ENCODE peak calls at places on chromosomes 3 and 15, in four cellular contexts. Z is GM19239; Y is activated naive CD4-positive, alpha-beta T cell treated with Interleukin-2 at 50 U/mL for 16 hours; U is Calu3. W is an unnamed sample.

GRCh38 chr15:69414702-69415161 is 583 bp downstream of the KIF23 start:
- DNase-seq in Z (peak), Y (no peak), U (peak), W (peak)

GRCh38 chr3:71454513-71455423 is 128.8 kb downstream of the FOXP1 start:
- DNase-seq in Z (no peak), Y (no peak), U (no peak), W (no peak)

GRCh38 chr3:50617096-50617791 is at the start of gene MAPKAPK3:
- DNase-seq in Z (no peak), Y (peak), U (peak), W (peak)

GRCh38 chr3:50336452-50337174 is 4.0 kb downstream of the RASSF1 start:
- DNase-seq in Z (no peak), Y (no peak), U (no peak), W (no peak)

GRCh38 chr3:45332901-45333407 is 55.4 kb upstream of the LARS2 start:
- DNase-seq in Z (no peak), Y (no peak), U (no peak), W (no peak)

GRCh38 chr15:46304320-46304719 is 669.5 kb downstream of the SQOR start:
- DNase-seq in Z (no peak), Y (no peak), U (no peak), W (no peak)

GRCh38 chr15:73346735-73347312 is 21.9 kb downstream of the HCN4 start:
- DNase-seq in Z (peak), Y (peak), U (peak), W (peak)

GRCh38 chr15:82014989-82015388 is 30.8 kb downstream of the MEX3B start:
- DNase-seq in Z (no peak), Y (no peak), U (no peak), W (no peak)

GRCh38 chr3:122102191-122102935 is 47.2 kb downstream of the CD86 start:
- DNase-seq in Z (no peak), Y (peak), U (no peak), W (peak)

GRCh38 chr15:62900071-62900812 is 142.3 kb upstream of the TPM1 start:
- DNase-seq in Z (no peak), Y (no peak), U (no peak), W (no peak)

GRCh38 chr15:74682954-74683353 is 12.9 kb downstream of the EDC3 start:
- DNase-seq in Z (no peak), Y (no peak), U (no peak), W (no peak)

GRCh38 chr3:188416041-188416440 is 262.1 kb downstream of the LPP start:
- DNase-seq in Z (no peak), Y (no peak), U (no peak), W (no peak)

GRCh38 chr15:74312445-74313007 is 54.9 kb downstream of the CYP11A1 start:
- DNase-seq in Z (no peak), Y (no peak), U (no peak), W (no peak)

GRCh38 chr3:45124379-45124778 is 21.8 kb downstream of the CDCP1 start:
- DNase-seq in Z (no peak), Y (no peak), U (no peak), W (no peak)

GRCh38 chr3:50542177-50543034 is 25.1 kb downstream of the C3orf18 start:
- DNase-seq in Z (peak), Y (peak), U (peak), W (peak)

GRCh38 chr3:105868450-105868744 is 415 bp downstream of the CBLB start:
- DNase-seq in Z (no peak), Y (peak), U (peak), W (peak)

GRCh38 chr15:101466188-101466587 is 23.3 kb downstream of the PCSK6 start:
- DNase-seq in Z (no peak), Y (no peak), U (no peak), W (no peak)

GRCh38 chr3:156542101-156543042 is 12.5 kb downstream of the SSR3 start:
- DNase-seq in Z (no peak), Y (no peak), U (no peak), W (no peak)

GRCh38 chr15:97501291-97501690 is 459.2 kb upstream of the ARRDC4 start:
- DNase-seq in Z (no peak), Y (no peak), U (no peak), W (no peak)

GRCh38 chr3:69212411-69213160 is 90.2 kb upstream of the LMOD3 start:
- DNase-seq in Z (no peak), Y (no peak), U (peak), W (no peak)

GRCh38 chr15:77702211-77702957 is 69.7 kb upstream of the LINGO1 start:
- DNase-seq in Z (peak), Y (no peak), U (peak), W (peak)

GRCh38 chr15:42057744-42058646 is 36.4 kb downstream of the PLA2G4D start:
- DNase-seq in Z (no peak), Y (no peak), U (no peak), W (no peak)

GRCh38 chr3:119628390-119628789 is 30.7 kb downstream of the PLA1A start:
- DNase-seq in Z (no peak), Y (peak), U (no peak), W (peak)

GRCh38 chr3:196122688-196123046 is 40.8 kb upstream of the TFRC start:
- DNase-seq in Z (no peak), Y (no peak), U (no peak), W (no peak)

GRCh38 chr3:107660316-107660976 is 137.7 kb downstream of the BBX start:
- DNase-seq in Z (no peak), Y (no peak), U (no peak), W (no peak)

GRCh38 chr15:99857836-99858235 is 124.6 kb upstream of the LYSMD4 start:
- DNase-seq in Z (no peak), Y (no peak), U (no peak), W (no peak)

GRCh38 chr15:42843699-42844098 is 76.9 kb downstream of the TTBK2 start:
- DNase-seq in Z (no peak), Y (no peak), U (no peak), W (no peak)

GRCh38 chr15:73183071-73183470 is 130.8 kb downstream of the NEO1 start:
- DNase-seq in Z (no peak), Y (no peak), U (no peak), W (no peak)

W was measured in stimulated activated naive CD8-positive, alpha-beta T cell treated with anti-CD3 and anti-CD28 coated beads, Interleukin-15, Interleukin-2, amounts not matched to agents 100 U/mL and 50 U/mL, for 24 hours.